ENCODE peak calls at places on chromosome 15, in six cellular contexts. One of them, this sample, is unnamed.

GRCh38 chr15:85624241-85624855 is 170.4 kb downstream of the KLHL25 start:
- ATAC-seq in activated naive CD8-positive, alpha-beta T cell treated with anti-CD3 and anti-CD28 coated beads, Interleukin-2, amount 50 U/mL, for 24 hours: no peak
- ATAC-seq in T-helper 17 cell: no peak
- ATAC-seq in CD4-positive, alpha-beta T cell: peak
- ATAC-seq in Right ventricle myocardium inferior: peak
- ATAC-seq in heart right ventricle: peak
- ATAC-seq in this sample: peak

GRCh38 chr15:76169013-76169412 is 109.2 kb downstream of the TMEM266 start:
- ATAC-seq in activated naive CD8-positive, alpha-beta T cell treated with anti-CD3 and anti-CD28 coated beads, Interleukin-2, amount 50 U/mL, for 24 hours: no peak
- ATAC-seq in T-helper 17 cell: peak
- ATAC-seq in CD4-positive, alpha-beta T cell: no peak
- ATAC-seq in Right ventricle myocardium inferior: peak
- ATAC-seq in heart right ventricle: no peak
- ATAC-seq in this sample: no peak

GRCh38 chr15:81851307-81851706 is 194.5 kb downstream of the MEX3B start:
- ATAC-seq in activated naive CD8-positive, alpha-beta T cell treated with anti-CD3 and anti-CD28 coated beads, Interleukin-2, amount 50 U/mL, for 24 hours: no peak
- ATAC-seq in T-helper 17 cell: no peak
- ATAC-seq in CD4-positive, alpha-beta T cell: no peak
- ATAC-seq in Right ventricle myocardium inferior: no peak
- ATAC-seq in heart right ventricle: no peak
- ATAC-seq in this sample: no peak

GRCh38 chr15:60854858-60855568 is 374.1 kb downstream of the RORA start:
- ATAC-seq in activated naive CD8-positive, alpha-beta T cell treated with anti-CD3 and anti-CD28 coated beads, Interleukin-2, amount 50 U/mL, for 24 hours: peak
- ATAC-seq in T-helper 17 cell: peak
- ATAC-seq in CD4-positive, alpha-beta T cell: peak
- ATAC-seq in Right ventricle myocardium inferior: no peak
- ATAC-seq in heart right ventricle: no peak
- ATAC-seq in this sample: no peak

GRCh38 chr15:90994059-90994416 is 297 bp downstream of the PRC1 start:
- ATAC-seq in activated naive CD8-positive, alpha-beta T cell treated with anti-CD3 and anti-CD28 coated beads, Interleukin-2, amount 50 U/mL, for 24 hours: peak
- ATAC-seq in T-helper 17 cell: peak
- ATAC-seq in CD4-positive, alpha-beta T cell: peak
- ATAC-seq in Right ventricle myocardium inferior: peak
- ATAC-seq in heart right ventricle: peak
- ATAC-seq in this sample: peak

GRCh38 chr15:93150910-93151309 is 61.9 kb upstream of the RGMA start:
- ATAC-seq in activated naive CD8-positive, alpha-beta T cell treated with anti-CD3 and anti-CD28 coated beads, Interleukin-2, amount 50 U/mL, for 24 hours: no peak
- ATAC-seq in T-helper 17 cell: no peak
- ATAC-seq in CD4-positive, alpha-beta T cell: no peak
- ATAC-seq in Right ventricle myocardium inferior: no peak
- ATAC-seq in heart right ventricle: no peak
- ATAC-seq in this sample: no peak

GRCh38 chr15:32130823-32131222 is 100.5 kb downstream of the CHRNA7 start:
- ATAC-seq in activated naive CD8-positive, alpha-beta T cell treated with anti-CD3 and anti-CD28 coated beads, Interleukin-2, amount 50 U/mL, for 24 hours: no peak
- ATAC-seq in T-helper 17 cell: no peak
- ATAC-seq in CD4-positive, alpha-beta T cell: no peak
- ATAC-seq in Right ventricle myocardium inferior: no peak
- ATAC-seq in heart right ventricle: no peak
- ATAC-seq in this sample: no peak

GRCh38 chr15:81280696-81281095 is 43.2 kb downstream of the STARD5 start:
- ATAC-seq in activated naive CD8-positive, alpha-beta T cell treated with anti-CD3 and anti-CD28 coated beads, Interleukin-2, amount 50 U/mL, for 24 hours: no peak
- ATAC-seq in T-helper 17 cell: no peak
- ATAC-seq in CD4-positive, alpha-beta T cell: no peak
- ATAC-seq in Right ventricle myocardium inferior: no peak
- ATAC-seq in heart right ventricle: no peak
- ATAC-seq in this sample: no peak

GRCh38 chr15:59276225-59277178 is 69.9 kb downstream of the LDHAL6B start:
- ATAC-seq in activated naive CD8-positive, alpha-beta T cell treated with anti-CD3 and anti-CD28 coated beads, Interleukin-2, amount 50 U/mL, for 24 hours: no peak
- ATAC-seq in T-helper 17 cell: no peak
- ATAC-seq in CD4-positive, alpha-beta T cell: no peak
- ATAC-seq in Right ventricle myocardium inferior: no peak
- ATAC-seq in heart right ventricle: no peak
- ATAC-seq in this sample: no peak

GRCh38 chr15:82113116-82113715 is 67.4 kb upstream of the MEX3B start:
- ATAC-seq in activated naive CD8-positive, alpha-beta T cell treated with anti-CD3 and anti-CD28 coated beads, Interleukin-2, amount 50 U/mL, for 24 hours: no peak
- ATAC-seq in T-helper 17 cell: no peak
- ATAC-seq in CD4-positive, alpha-beta T cell: no peak
- ATAC-seq in Right ventricle myocardium inferior: no peak
- ATAC-seq in heart right ventricle: no peak
- ATAC-seq in this sample: no peak

This sample was measured in gastroesophageal sphincter.